ENCODE peak calls at places on chromosomes 3 and 15, in seven cellular contexts. One of them, this sample, is unnamed.

GRCh38 chr15:77402740-77403379 is 17.0 kb downstream of the PEAK1 start:
- DNase-seq in esophagus squamous epithelium: no peak
- DNase-seq in GM12891: no peak
- DNase-seq in A549: no peak
- DNase-seq in heart left ventricle: no peak
- DNase-seq in adrenal gland: no peak
- DNase-seq in Peyer's patch: no peak
- DNase-seq in this sample: no peak

GRCh38 chr3:159837725-159838124 is 150.9 kb upstream of the IL12A start:
- DNase-seq in A549: no peak
- DNase-seq in heart left ventricle: no peak
- DNase-seq in esophagus squamous epithelium: no peak
- DNase-seq in adrenal gland: no peak
- DNase-seq in Peyer's patch: no peak
- DNase-seq in GM12891: no peak
- DNase-seq in this sample: no peak

GRCh38 chr3:190092250-190092649 is 28.4 kb downstream of the P3H2 start:
- DNase-seq in esophagus squamous epithelium: no peak
- DNase-seq in A549: no peak
- DNase-seq in Peyer's patch: no peak
- DNase-seq in heart left ventricle: no peak
- DNase-seq in adrenal gland: no peak
- DNase-seq in GM12891: no peak
- DNase-seq in this sample: no peak

GRCh38 chr15:66080791-66081475 is 172.6 kb downstream of the MEGF11 start:
- DNase-seq in A549: peak; percentile 40
- DNase-seq in heart left ventricle: no peak
- DNase-seq in adrenal gland: peak; percentile 73
- DNase-seq in GM12891: no peak
- DNase-seq in Peyer's patch: no peak
- DNase-seq in esophagus squamous epithelium: no peak
- DNase-seq in this sample: no peak

GRCh38 chr15:70974004-70974832 is 81.6 kb downstream of the LRRC49 start:
- DNase-seq in adrenal gland: no peak
- DNase-seq in esophagus squamous epithelium: no peak
- DNase-seq in heart left ventricle: no peak
- DNase-seq in A549: peak; percentile 70
- DNase-seq in GM12891: no peak
- DNase-seq in Peyer's patch: no peak
- DNase-seq in this sample: no peak

GRCh38 chr3:10747341-10747740 is 68.7 kb upstream of the SLC6A11 start:
- DNase-seq in heart left ventricle: no peak
- DNase-seq in GM12891: no peak
- DNase-seq in A549: no peak
- DNase-seq in Peyer's patch: no peak
- DNase-seq in esophagus squamous epithelium: no peak
- DNase-seq in adrenal gland: no peak
- DNase-seq in this sample: no peak

GRCh38 chr3:117454236-117454635 is 744.7 kb downstream of the TUSC7 start:
- DNase-seq in GM12891: no peak
- DNase-seq in Peyer's patch: no peak
- DNase-seq in A549: peak; percentile 4
- DNase-seq in heart left ventricle: no peak
- DNase-seq in adrenal gland: no peak
- DNase-seq in esophagus squamous epithelium: no peak
- DNase-seq in this sample: no peak

GRCh38 chr3:63141-63845 is 133.3 kb upstream of the CHL1 start:
- DNase-seq in A549: no peak
- DNase-seq in GM12891: no peak
- DNase-seq in esophagus squamous epithelium: no peak
- DNase-seq in Peyer's patch: no peak
- DNase-seq in heart left ventricle: no peak
- DNase-seq in adrenal gland: no peak
- DNase-seq in this sample: no peak

GRCh38 chr3:44036850-44037249 is 204.8 kb upstream of the TOPAZ1 start:
- DNase-seq in A549: no peak
- DNase-seq in Peyer's patch: no peak
- DNase-seq in adrenal gland: no peak
- DNase-seq in GM12891: no peak
- DNase-seq in heart left ventricle: no peak
- DNase-seq in esophagus squamous epithelium: no peak
- DNase-seq in this sample: no peak

GRCh38 chr3:116440196-116440595 is 5.1 kb downstream of the LSAMP start:
- DNase-seq in heart left ventricle: no peak
- DNase-seq in esophagus squamous epithelium: no peak
- DNase-seq in adrenal gland: no peak
- DNase-seq in Peyer's patch: no peak
- DNase-seq in GM12891: no peak
- DNase-seq in A549: no peak
- DNase-seq in this sample: no peak

GRCh38 chr3:99768808-99769501 is 48.7 kb upstream of the CMSS1 start:
- DNase-seq in adrenal gland: no peak
- DNase-seq in GM12891: no peak
- DNase-seq in A549: no peak
- DNase-seq in Peyer's patch: no peak
- DNase-seq in heart left ventricle: no peak
- DNase-seq in esophagus squamous epithelium: no peak
- DNase-seq in this sample: no peak

GRCh38 chr15:41022487-41023090 is 69.3 kb downstream of the CHAC1 start:
- DNase-seq in esophagus squamous epithelium: no peak
- DNase-seq in Peyer's patch: no peak
- DNase-seq in A549: peak; percentile 51
- DNase-seq in GM12891: peak; percentile 11
- DNase-seq in adrenal gland: peak; percentile 63
- DNase-seq in heart left ventricle: peak; percentile 22
- DNase-seq in this sample: no peak
- TF ChIP-seq POLR2A in esophagus squamous epithelium: no peak
- TF ChIP-seq POLR2A in Peyer's patch: no peak
- TF ChIP-seq POLR2A in A549: no peak
- TF ChIP-seq POLR2A in GM12891: no peak
- TF ChIP-seq POLR2A in adrenal gland: no peak
- TF ChIP-seq POLR2A in heart left ventricle: no peak
- TF ChIP-seq POLR2A in this sample: no peak

GRCh38 chr3:76349715-76350480 is 564.5 kb upstream of the ZNF717 start:
- DNase-seq in A549: no peak
- DNase-seq in Peyer's patch: no peak
- DNase-seq in esophagus squamous epithelium: no peak
- DNase-seq in adrenal gland: no peak
- DNase-seq in heart left ventricle: no peak
- DNase-seq in GM12891: no peak
- DNase-seq in this sample: no peak
- TF ChIP-seq POLR2A in A549: no peak
- TF ChIP-seq POLR2A in Peyer's patch: no peak
- TF ChIP-seq POLR2A in esophagus squamous epithelium: no peak
- TF ChIP-seq POLR2A in adrenal gland: no peak
- TF ChIP-seq POLR2A in heart left ventricle: no peak
- TF ChIP-seq POLR2A in GM12891: no peak
- TF ChIP-seq POLR2A in this sample: no peak

GRCh38 chr3:129616291-129616690 is 9.8 kb upstream of the PLXND1 start:
- DNase-seq in A549: no peak
- DNase-seq in heart left ventricle: no peak
- DNase-seq in adrenal gland: peak; percentile 36
- DNase-seq in GM12891: no peak
- DNase-seq in esophagus squamous epithelium: no peak
- DNase-seq in Peyer's patch: no peak
- DNase-seq in this sample: no peak

GRCh38 chr3:129614927-129615363 is 8.5 kb upstream of the PLXND1 start:
- DNase-seq in adrenal gland: peak; percentile 60
- DNase-seq in esophagus squamous epithelium: no peak
- DNase-seq in heart left ventricle: peak; percentile 82
- DNase-seq in A549: peak; percentile 45
- DNase-seq in Peyer's patch: no peak
- DNase-seq in GM12891: no peak
- DNase-seq in this sample: no peak

GRCh38 chr3:129613205-129613740 is 6.8 kb upstream of the PLXND1 start:
- DNase-seq in GM12891: no peak
- DNase-seq in Peyer's patch: no peak
- DNase-seq in esophagus squamous epithelium: no peak
- DNase-seq in heart left ventricle: no peak
- DNase-seq in adrenal gland: no peak
- DNase-seq in A549: no peak
- DNase-seq in this sample: no peak

GRCh38 chr3:129615751-129616281 is 9.3 kb upstream of the PLXND1 start:
- DNase-seq in adrenal gland: peak; percentile 22
- DNase-seq in heart left ventricle: no peak
- DNase-seq in Peyer's patch: no peak
- DNase-seq in A549: no peak
- DNase-seq in GM12891: no peak
- DNase-seq in esophagus squamous epithelium: no peak
- DNase-seq in this sample: no peak

DNA sequence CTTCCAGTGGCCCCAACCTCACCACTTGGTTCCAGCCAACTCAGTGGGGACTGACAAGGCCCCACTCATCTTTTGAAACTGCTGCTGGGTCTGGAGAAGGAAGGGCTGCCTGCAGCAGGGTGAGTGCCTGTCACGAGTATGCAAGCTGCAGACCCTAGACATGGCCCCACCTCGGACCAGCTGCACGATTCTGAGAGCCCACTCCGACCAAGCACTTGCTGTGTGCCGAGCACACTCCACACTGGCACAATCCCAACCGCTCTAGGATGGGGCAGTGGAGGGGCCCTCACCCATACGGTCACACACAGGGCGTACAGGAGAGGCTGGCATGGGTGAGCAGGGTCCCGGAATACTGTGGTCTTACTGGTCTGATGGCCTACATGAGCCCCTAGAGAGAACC is 8.0 kb upstream of the PLXND1 start:
- DNase-seq in adrenal gland: peak; percentile 23
- DNase-seq in A549: no peak
- DNase-seq in esophagus squamous epithelium: no peak
- DNase-seq in GM12891: no peak
- DNase-seq in Peyer's patch: no peak
- DNase-seq in heart left ventricle: no peak
- DNase-seq in this sample: no peak
- TF ChIP-seq POLR2A in adrenal gland: no peak
- TF ChIP-seq POLR2A in A549: no peak
- TF ChIP-seq POLR2A in esophagus squamous epithelium: no peak
- TF ChIP-seq POLR2A in GM12891: no peak
- TF ChIP-seq POLR2A in Peyer's patch: no peak
- TF ChIP-seq POLR2A in heart left ventricle: no peak
- TF ChIP-seq POLR2A in this sample: no peak

DNA sequence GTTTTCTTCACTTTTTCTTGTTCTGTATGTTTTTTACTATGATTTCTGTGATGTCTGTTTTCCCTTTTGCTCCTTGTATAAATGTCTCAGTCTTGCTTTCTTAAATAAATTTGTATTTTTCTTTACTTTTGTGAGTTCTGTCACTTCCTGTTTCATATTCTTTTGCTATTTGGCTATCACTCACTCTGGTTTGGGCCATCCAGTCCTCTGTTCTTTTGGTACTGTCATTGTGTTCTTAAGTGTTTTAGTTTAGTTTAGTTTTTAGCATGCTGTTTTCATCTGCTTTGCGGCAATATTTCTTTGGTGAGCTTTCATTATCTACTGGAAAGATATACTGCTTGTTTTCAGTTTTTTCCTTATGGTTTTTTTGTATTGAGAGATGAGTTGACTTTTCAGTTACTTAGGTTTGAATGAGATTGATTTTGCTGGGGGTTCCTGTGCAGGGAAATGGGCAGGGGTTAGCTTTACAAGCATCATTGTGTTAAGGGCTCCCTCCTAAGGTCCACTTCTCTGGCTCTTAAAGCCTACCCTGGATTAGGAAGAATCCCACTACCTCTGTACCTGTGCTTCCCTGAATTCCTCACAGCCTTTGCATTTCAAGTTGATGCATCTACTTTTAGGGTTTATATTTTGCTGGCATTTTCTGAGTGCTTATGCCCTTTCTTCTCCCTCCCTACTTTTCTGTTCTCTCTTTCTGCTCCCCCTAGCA is 35.1 kb downstream of the PDCD6IP start:
- DNase-seq in esophagus squamous epithelium: no peak
- DNase-seq in adrenal gland: no peak
- DNase-seq in heart left ventricle: no peak
- DNase-seq in Peyer's patch: no peak
- DNase-seq in A549: no peak
- DNase-seq in GM12891: no peak
- DNase-seq in this sample: no peak
- TF ChIP-seq POLR2A in esophagus squamous epithelium: no peak
- TF ChIP-seq POLR2A in adrenal gland: no peak
- TF ChIP-seq POLR2A in heart left ventricle: no peak
- TF ChIP-seq POLR2A in Peyer's patch: no peak
- TF ChIP-seq POLR2A in A549: no peak
- TF ChIP-seq POLR2A in GM12891: no peak
- TF ChIP-seq POLR2A in this sample: no peak

DNA sequence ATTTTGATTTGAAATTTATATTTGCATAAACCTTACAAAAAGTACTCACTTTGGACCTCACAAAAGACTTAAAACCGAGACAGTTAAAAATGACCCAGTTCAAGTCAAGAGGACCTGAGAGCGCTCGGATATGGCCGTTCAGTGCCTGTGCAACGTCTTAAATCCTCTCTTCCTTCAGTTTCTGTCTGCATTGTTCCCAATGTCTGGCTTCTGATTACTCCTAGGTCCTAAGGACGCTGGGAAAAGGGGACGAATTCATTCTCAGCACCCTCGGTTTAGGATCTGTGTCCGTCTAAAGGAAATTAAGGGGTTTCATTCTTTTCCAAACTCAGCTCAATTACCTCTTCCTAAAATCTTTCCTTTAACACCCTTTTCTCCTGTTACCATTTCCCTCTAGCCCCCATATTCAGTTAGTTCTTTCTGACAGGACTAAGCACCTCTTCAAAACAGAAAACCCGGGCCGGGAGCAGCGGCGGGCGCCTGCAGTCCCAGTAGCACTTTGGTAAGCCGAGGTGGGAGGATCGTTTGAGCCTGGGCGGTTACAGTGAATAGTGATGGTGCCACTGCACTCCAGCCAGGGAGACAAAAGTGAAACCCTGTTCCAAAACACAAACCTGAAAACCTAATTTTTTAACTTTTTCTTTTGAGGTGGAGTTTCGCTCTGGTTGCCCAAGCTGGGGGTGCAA is 931 bp downstream of the DPPA4 start:
- DNase-seq in A549: no peak
- DNase-seq in heart left ventricle: peak; percentile 9
- DNase-seq in adrenal gland: no peak
- DNase-seq in Peyer's patch: no peak
- DNase-seq in esophagus squamous epithelium: no peak
- DNase-seq in GM12891: no peak
- DNase-seq in this sample: no peak
- TF ChIP-seq POLR2A in A549: no peak
- TF ChIP-seq POLR2A in heart left ventricle: no peak
- TF ChIP-seq POLR2A in adrenal gland: no peak
- TF ChIP-seq POLR2A in Peyer's patch: no peak
- TF ChIP-seq POLR2A in esophagus squamous epithelium: no peak
- TF ChIP-seq POLR2A in GM12891: no peak
- TF ChIP-seq POLR2A in this sample: no peak